ENCODE peak calls at places on chromosomes 5 and 9, in five cellular contexts. V is left ventricle myocardium inferior, T is T-helper 2 cell, N is A172, O is ELF-1. A is an unnamed sample.

GRCh38 chr9:20701058-20701457 is 17.0 kb downstream of the FOCAD start:
- DNase-seq in V (no peak), T (no peak), N (no peak), O (no peak), A (no peak)

GRCh38 chr5:142295084-142295758 is 29.6 kb downstream of the SPRY4 start:
- DNase-seq in V (peak), T (no peak), N (no peak), O (peak), A (no peak)

GRCh38 chr9:135152608-135153337 is 65.3 kb downstream of the OLFM1 start:
- DNase-seq in V (no peak), T (no peak), N (peak), O (peak), A (peak)

GRCh38 chr5:95392593-95393182 is 1.5 kb downstream of the FAM81B start:
- DNase-seq in V (no peak), T (no peak), N (peak), O (peak), A (peak)

GRCh38 chr5:141872496-141873356 is 5.5 kb downstream of the PCDH1 start:
- DNase-seq in V (peak), T (no peak), N (no peak), O (peak), A (no peak)

GRCh38 chr9:96618209-96619108 is 1.2 kb downstream of the CDC14B start:
- DNase-seq in V (peak), T (peak), N (peak), O (peak), A (peak)

GRCh38 chr5:4905674-4906528 is 234.2 kb upstream of the ADAMTS16 start:
- DNase-seq in V (peak), T (no peak), N (peak), O (peak), A (no peak)

GRCh38 chr9:16307626-16308195 is 562.8 kb downstream of the BNC2 start:
- DNase-seq in V (no peak), T (no peak), N (no peak), O (no peak), A (no peak)

GRCh38 chr9:87708989-87709706 is 16.8 kb upstream of the CTSL start:
- DNase-seq in V (no peak), T (no peak), N (no peak), O (no peak), A (no peak)

GRCh38 chr5:150626853-150627276 is 13.6 kb upstream of the SYNPO start:
- DNase-seq in V (peak), T (no peak), N (no peak), O (no peak), A (no peak)

GRCh38 chr9:104861406-104861805 is 66.5 kb downstream of the ABCA1 start:
- DNase-seq in V (no peak), T (no peak), N (no peak), O (no peak), A (no peak)

GRCh38 chr5:55851675-55851979 is 470 bp downstream of the IL31RA start:
- DNase-seq in V (no peak), T (no peak), N (no peak), O (no peak), A (no peak)

GRCh38 chr9:130387398-130387797 is 57.4 kb upstream of the ASS1 start:
- DNase-seq in V (no peak), T (no peak), N (no peak), O (no peak), A (no peak)

GRCh38 chr9:129751841-129752801 is 721 bp downstream of the PTGES start:
- DNase-seq in V (peak), T (no peak), N (no peak), O (peak), A (no peak)

GRCh38 chr9:76926324-76926731 is 20.4 kb upstream of the PRUNE2 start:
- DNase-seq in V (no peak), T (no peak), N (peak), O (no peak), A (peak)

GRCh38 chr5:143862260-143862659 is 50.3 kb downstream of the HMHB1 start:
- DNase-seq in V (no peak), T (no peak), N (no peak), O (no peak), A (no peak)

GRCh38 chr9:4887556-4887955 is 94.8 kb downstream of the RCL1 start:
- DNase-seq in V (no peak), T (no peak), N (no peak), O (no peak), A (no peak)

GRCh38 chr5:135535820-135536801 is at the start of gene NEUROG1:
- DNase-seq in V (no peak), T (no peak), N (no peak), O (peak), A (no peak)

GRCh38 chr9:8589476-8589875 is 789.9 kb upstream of the DMAC1 start:
- DNase-seq in V (no peak), T (no peak), N (no peak), O (no peak), A (no peak)

GRCh38 chr5:159316519-159317383 is 13.5 kb downstream of the IL12B start:
- DNase-seq in V (no peak), T (no peak), N (peak), O (peak), A (peak)

GRCh38 chr5:6995115-6995514 is 281.9 kb downstream of the TENT4A start:
- DNase-seq in V (no peak), T (no peak), N (no peak), O (no peak), A (no peak)

GRCh38 chr5:167378894-167379723 is 912.3 kb upstream of the WWC1 start:
- DNase-seq in V (no peak), T (no peak), N (no peak), O (peak), A (no peak)

GRCh38 chr9:68614121-68614520 is 73.4 kb upstream of the TMEM252 start:
- DNase-seq in V (no peak), T (no peak), N (no peak), O (no peak), A (no peak)

GRCh38 chr5:139985733-139986132 is 57.4 kb downstream of the NRG2 start:
- DNase-seq in V (peak), T (no peak), N (peak), O (peak), A (peak)

GRCh38 chr5:178994580-178995340 is at the start of gene GRM6:
- DNase-seq in V (no peak), T (no peak), N (no peak), O (peak), A (no peak)

GRCh38 chr9:107953556-107954158 is 464.1 kb upstream of the KLF4 start:
- DNase-seq in V (no peak), T (no peak), N (no peak), O (no peak), A (no peak)